ENCODE peak calls at places on chromosomes 4 and X, in seven cellular contexts. A is WTC11, C is foreskin keratinocyte, T is NCI-H1105, I is Karpas-422, O is glutamatergic neuron, D is B cell. L is an unnamed sample.

GRCh38 chrX:68989865-68990606 is 161.2 kb downstream of the EFNB1 start:
- DNase-seq in A (peak), C (no peak), T (no peak), I (no peak), O (peak), D (no peak), L (no peak)

GRCh38 chr4:76949293-76950051 is at the start of gene SEPTIN11:
- DNase-seq in A (peak), C (peak), T (peak), I (peak), O (peak), D (peak), L (peak)

GRCh38 chrX:18377802-18378201 is 23.3 kb upstream of the SCML2 start:
- DNase-seq in A (peak), C (no peak), T (no peak), I (peak), O (peak), D (no peak), L (peak)

GRCh38 chrX:56798866-56799864 is 70.1 kb downstream of the NBDY start:
- DNase-seq in A (no peak), C (no peak), T (no peak), I (peak), O (no peak), D (no peak), L (no peak)

GRCh38 chr4:106264331-106264728 is 51.7 kb downstream of the TBCK start:
- DNase-seq in A (no peak), C (peak), T (no peak), I (no peak), O (no peak), D (no peak), L (peak)

GRCh38 chrX:139691843-139692505 is 16.0 kb downstream of the MCF2 start:
- DNase-seq in A (peak), C (no peak), T (no peak), I (no peak), O (peak), D (no peak), L (no peak)

GRCh38 chr4:175705407-175705806 is 106.7 kb downstream of the GPM6A start:
- DNase-seq in A (peak), C (no peak), T (peak), I (no peak), O (peak), D (no peak), L (no peak)

GRCh38 chr4:153212755-153213154 is 8.5 kb downstream of the TRIM2 start:
- DNase-seq in A (no peak), C (peak), T (no peak), I (no peak), O (no peak), D (no peak), L (no peak)

GRCh38 chr4:53651142-53651720 is 59.9 kb upstream of the LNX1 start:
- DNase-seq in A (no peak), C (peak), T (no peak), I (no peak), O (no peak), D (no peak), L (no peak)

GRCh38 chr4:84887824-84888223 is 78.7 kb downstream of the WDFY3 start:
- DNase-seq in A (no peak), C (no peak), T (no peak), I (no peak), O (no peak), D (no peak), L (no peak)

GRCh38 chrX:44218465-44218864 is 125.0 kb downstream of the EFHC2 start:
- DNase-seq in A (no peak), C (no peak), T (no peak), I (no peak), O (no peak), D (no peak), L (no peak)

GRCh38 chr4:98469776-98470175 is 188.6 kb downstream of the TSPAN5 start:
- DNase-seq in A (no peak), C (no peak), T (no peak), I (no peak), O (no peak), D (no peak), L (no peak)

GRCh38 chr4:168864831-168865541 is 145.1 kb downstream of the CBR4 start:
- DNase-seq in A (peak), C (no peak), T (no peak), I (no peak), O (no peak), D (no peak), L (no peak)

GRCh38 chr4:16721618-16722291 is 176.7 kb downstream of the LDB2 start:
- DNase-seq in A (no peak), C (peak), T (no peak), I (no peak), O (no peak), D (no peak), L (no peak)

GRCh38 chr4:125390126-125390525 is 75.4 kb downstream of the FAT4 start:
- DNase-seq in A (no peak), C (peak), T (no peak), I (no peak), O (no peak), D (no peak), L (no peak)

GRCh38 chrX:24241822-24242648 is 71.8 kb downstream of the SUPT20HL2 start:
- DNase-seq in A (no peak), C (no peak), T (peak), I (peak), O (no peak), D (no peak), L (peak)

GRCh38 chr4:2794707-2795557 is 2.0 kb downstream of the SH3BP2 start:
- DNase-seq in A (peak), C (peak), T (no peak), I (no peak), O (no peak), D (no peak), L (peak)

GRCh38 chr4:40482985-40483647 is 146.5 kb downstream of the RBM47 start:
- DNase-seq in A (peak), C (no peak), T (no peak), I (no peak), O (peak), D (no peak), L (peak)

GRCh38 chr4:40190880-40191815 is 5.7 kb upstream of the RHOH start:
- DNase-seq in A (no peak), C (no peak), T (no peak), I (peak), O (no peak), D (no peak), L (no peak)

GRCh38 chr4:176150283-176150682 is 45.1 kb downstream of the SPATA4 start:
- DNase-seq in A (no peak), C (peak), T (no peak), I (peak), O (no peak), D (no peak), L (peak)

GRCh38 chrX:97238632-97239031 is 354.9 kb downstream of the RPA4 start:
- DNase-seq in A (no peak), C (peak), T (no peak), I (no peak), O (no peak), D (no peak), L (no peak)

GRCh38 chr4:38385286-38386010 is 278.6 kb upstream of the KLF3 start:
- DNase-seq in A (no peak), C (no peak), T (no peak), I (no peak), O (no peak), D (no peak), L (peak)

GRCh38 chrX:38929966-38930421 is 128.7 kb downstream of the MID1IP1 start:
- DNase-seq in A (no peak), C (peak), T (no peak), I (no peak), O (no peak), D (no peak), L (no peak)

GRCh38 chr4:54541426-54542118 is 116.2 kb upstream of the KIT start:
- DNase-seq in A (no peak), C (no peak), T (no peak), I (no peak), O (no peak), D (no peak), L (no peak)

GRCh38 chrX:80266979-80267378 is 153.3 kb upstream of the TENT5D start:
- DNase-seq in A (no peak), C (no peak), T (no peak), I (no peak), O (no peak), D (no peak), L (peak)

GRCh38 chr4:8914461-8915171 is 43.0 kb upstream of the HMX1 start:
- DNase-seq in A (no peak), C (no peak), T (no peak), I (no peak), O (no peak), D (no peak), L (no peak)

GRCh38 chr4:42603865-42604264 is 53.0 kb downstream of the ATP8A1 start:
- DNase-seq in A (no peak), C (no peak), T (no peak), I (no peak), O (no peak), D (no peak), L (no peak)

GRCh38 chrX:20500171-20500865 is 233.6 kb upstream of the RPS6KA3 start:
- DNase-seq in A (no peak), C (no peak), T (no peak), I (no peak), O (no peak), D (no peak), L (no peak)

GRCh38 chr4:93842512-93843252 is 14.1 kb downstream of the ATOH1 start:
- DNase-seq in A (no peak), C (no peak), T (no peak), I (no peak), O (no peak), D (no peak), L (no peak)

L was measured in ACHN.